ENCODE peak calls at places on chromosomes 5 and 9, in five cellular contexts. J is CD8-positive, alpha-beta memory T cell; M is GM12892; Z is IMR-90; R is Panc1. T is an unnamed sample.

GRCh38 chr5:72597456-72597948 is 90.3 kb upstream of the ZNF366 start:
- DNase-seq in R (no peak), M (no peak), Z (peak; percentile 95), J (no peak), T (peak; percentile 90)

GRCh38 chr9:89352451-89352850 is 34.2 kb downstream of the SECISBP2 start:
- DNase-seq in J (no peak), R (no peak), M (no peak), Z (no peak), T (no peak)

GRCh38 chr9:14238518-14238917 is 75.4 kb downstream of the NFIB start:
- DNase-seq in Z (peak; percentile 58), J (no peak), R (no peak), M (no peak), T (peak; percentile 61)

GRCh38 chr5:6582507-6583048 is 50.3 kb downstream of the NSUN2 start:
- DNase-seq in R (no peak), M (no peak), Z (no peak), J (no peak), T (no peak)

GRCh38 chr5:120614512-120614911 is 150.4 kb downstream of the PRR16 start:
- DNase-seq in R (no peak), M (no peak), J (no peak), Z (peak; percentile 70), T (peak; percentile 43)

GRCh38 chr9:89012294-89013042 is 21.2 kb downstream of the S1PR3 start:
- DNase-seq in J (no peak), Z (no peak), M (no peak), R (no peak), T (no peak)

GRCh38 chr5:1763548-1763911 is 36.1 kb downstream of the MRPL36 start:
- DNase-seq in J (peak; percentile 17), Z (peak; percentile 72), M (peak; percentile 55), R (peak; percentile 28), T (peak; percentile 92)

GRCh38 chr5:159937580-159937979 is 21.3 kb downstream of the ADRA1B start:
- DNase-seq in Z (no peak), R (no peak), M (no peak), J (no peak), T (no peak)

GRCh38 chr5:126858441-126858840 is 81.5 kb downstream of the LMNB1 start:
- DNase-seq in R (no peak), Z (no peak), J (no peak), M (no peak), T (no peak)

GRCh38 chr5:96342581-96342980 is 90.5 kb downstream of the PCSK1 start:
- DNase-seq in R (no peak), Z (no peak), J (no peak), M (no peak), T (no peak)

GRCh38 chr5:37888476-37888875 is 48.6 kb upstream of the GDNF start:
- DNase-seq in J (no peak), Z (peak; percentile 57), R (no peak), M (no peak), T (peak; percentile 51)

GRCh38 chr9:133188006-133188842 is 20.8 kb downstream of the OBP2B start:
- DNase-seq in Z (no peak), J (no peak), R (no peak), M (no peak), T (no peak)

T was measured in foreskin fibroblast.